ENCODE peak calls at places on chromosomes 11 and 22, in ten cellular contexts. One of them, this sample, is unnamed.

GRCh38 chr11:130514316-130514715 is 65.9 kb downstream of the ADAMTS15 start:
- DNase-seq in AG10803: peak
- DNase-seq in GM10248: no peak
- DNase-seq in stomach: no peak
- DNase-seq in foreskin fibroblast: peak
- DNase-seq in progenitor cell of endocrine pancreas: no peak
- DNase-seq in HCT116: no peak
- DNase-seq in PC-3: peak
- DNase-seq in WTC11: no peak
- DNase-seq in upper lobe of right lung: no peak
- DNase-seq in this sample: peak

GRCh38 chr11:70016666-70017347 is 61.3 kb upstream of the ANO1 start:
- DNase-seq in AG10803: peak
- DNase-seq in GM10248: no peak
- DNase-seq in stomach: no peak
- DNase-seq in foreskin fibroblast: peak
- DNase-seq in progenitor cell of endocrine pancreas: no peak
- DNase-seq in HCT116: peak
- DNase-seq in PC-3: peak
- DNase-seq in WTC11: no peak
- DNase-seq in upper lobe of right lung: no peak
- DNase-seq in this sample: peak

GRCh38 chr11:75474878-75475766 is 42.1 kb upstream of the KLHL35 start:
- DNase-seq in AG10803: peak
- DNase-seq in GM10248: peak
- DNase-seq in stomach: peak
- DNase-seq in foreskin fibroblast: no peak
- DNase-seq in progenitor cell of endocrine pancreas: no peak
- DNase-seq in HCT116: no peak
- DNase-seq in PC-3: no peak
- DNase-seq in WTC11: peak
- DNase-seq in upper lobe of right lung: peak
- DNase-seq in this sample: no peak

GRCh38 chr11:96307748-96308133 is 35.3 kb downstream of the MAML2 start:
- DNase-seq in AG10803: peak
- DNase-seq in GM10248: no peak
- DNase-seq in stomach: no peak
- DNase-seq in foreskin fibroblast: peak
- DNase-seq in progenitor cell of endocrine pancreas: no peak
- DNase-seq in HCT116: peak
- DNase-seq in PC-3: peak
- DNase-seq in WTC11: no peak
- DNase-seq in upper lobe of right lung: no peak
- DNase-seq in this sample: peak

GRCh38 chr11:73453562-73453961 is 77.4 kb downstream of the RELT start:
- DNase-seq in AG10803: peak
- DNase-seq in GM10248: no peak
- DNase-seq in stomach: no peak
- DNase-seq in foreskin fibroblast: peak
- DNase-seq in progenitor cell of endocrine pancreas: no peak
- DNase-seq in HCT116: no peak
- DNase-seq in PC-3: no peak
- DNase-seq in WTC11: no peak
- DNase-seq in upper lobe of right lung: no peak
- DNase-seq in this sample: no peak

GRCh38 chr11:46237248-46238077 is 40.0 kb upstream of the CREB3L1 start:
- DNase-seq in AG10803: peak
- DNase-seq in GM10248: peak
- DNase-seq in stomach: peak
- DNase-seq in foreskin fibroblast: peak
- DNase-seq in progenitor cell of endocrine pancreas: no peak
- DNase-seq in HCT116: peak
- DNase-seq in PC-3: peak
- DNase-seq in WTC11: peak
- DNase-seq in upper lobe of right lung: peak
- DNase-seq in this sample: no peak

GRCh38 chr11:120869097-120869496 is 154.8 kb upstream of the TBCEL start:
- DNase-seq in AG10803: no peak
- DNase-seq in GM10248: no peak
- DNase-seq in stomach: no peak
- DNase-seq in foreskin fibroblast: no peak
- DNase-seq in progenitor cell of endocrine pancreas: no peak
- DNase-seq in HCT116: no peak
- DNase-seq in PC-3: no peak
- DNase-seq in WTC11: no peak
- DNase-seq in upper lobe of right lung: no peak
- DNase-seq in this sample: no peak

GRCh38 chr11:117423046-117423575 is 95.5 kb downstream of the CEP164 start:
- DNase-seq in AG10803: no peak
- DNase-seq in GM10248: no peak
- DNase-seq in stomach: peak
- DNase-seq in foreskin fibroblast: no peak
- DNase-seq in progenitor cell of endocrine pancreas: no peak
- DNase-seq in HCT116: no peak
- DNase-seq in PC-3: no peak
- DNase-seq in WTC11: no peak
- DNase-seq in upper lobe of right lung: peak
- DNase-seq in this sample: no peak

GRCh38 chr11:103051986-103052385 is 40.0 kb downstream of the DCUN1D5 start:
- DNase-seq in AG10803: peak
- DNase-seq in GM10248: no peak
- DNase-seq in stomach: no peak
- DNase-seq in foreskin fibroblast: peak
- DNase-seq in progenitor cell of endocrine pancreas: no peak
- DNase-seq in HCT116: no peak
- DNase-seq in PC-3: peak
- DNase-seq in WTC11: no peak
- DNase-seq in upper lobe of right lung: no peak
- DNase-seq in this sample: peak

GRCh38 chr22:48855593-48856307 is 971.9 kb downstream of the BRD1 start:
- DNase-seq in AG10803: no peak
- DNase-seq in GM10248: no peak
- DNase-seq in stomach: no peak
- DNase-seq in foreskin fibroblast: no peak
- DNase-seq in progenitor cell of endocrine pancreas: no peak
- DNase-seq in HCT116: no peak
- DNase-seq in PC-3: no peak
- DNase-seq in WTC11: no peak
- DNase-seq in upper lobe of right lung: no peak
- DNase-seq in this sample: no peak

GRCh38 chr22:40055143-40055926 is 60.6 kb downstream of the FAM83F start:
- DNase-seq in AG10803: no peak
- DNase-seq in GM10248: peak
- DNase-seq in stomach: no peak
- DNase-seq in foreskin fibroblast: no peak
- DNase-seq in progenitor cell of endocrine pancreas: no peak
- DNase-seq in HCT116: no peak
- DNase-seq in PC-3: no peak
- DNase-seq in WTC11: no peak
- DNase-seq in upper lobe of right lung: no peak
- DNase-seq in this sample: no peak

GRCh38 chr11:21634491-21634890 is 558.4 kb upstream of the ANO5 start:
- DNase-seq in AG10803: no peak
- DNase-seq in GM10248: no peak
- DNase-seq in stomach: no peak
- DNase-seq in foreskin fibroblast: no peak
- DNase-seq in progenitor cell of endocrine pancreas: no peak
- DNase-seq in HCT116: no peak
- DNase-seq in PC-3: no peak
- DNase-seq in WTC11: no peak
- DNase-seq in upper lobe of right lung: no peak
- DNase-seq in this sample: no peak

GRCh38 chr22:50199836-50200332 is 927 bp upstream of the SELENOO start:
- DNase-seq in AG10803: no peak
- DNase-seq in GM10248: no peak
- DNase-seq in stomach: peak
- DNase-seq in foreskin fibroblast: no peak
- DNase-seq in progenitor cell of endocrine pancreas: no peak
- DNase-seq in HCT116: no peak
- DNase-seq in PC-3: no peak
- DNase-seq in WTC11: peak
- DNase-seq in upper lobe of right lung: no peak
- DNase-seq in this sample: no peak

GRCh38 chr22:30634477-30635233 is 926 bp upstream of the SLC35E4 start:
- DNase-seq in AG10803: peak
- DNase-seq in GM10248: peak
- DNase-seq in stomach: peak
- DNase-seq in foreskin fibroblast: peak
- DNase-seq in progenitor cell of endocrine pancreas: peak
- DNase-seq in HCT116: peak
- DNase-seq in PC-3: peak
- DNase-seq in WTC11: peak
- DNase-seq in upper lobe of right lung: peak
- DNase-seq in this sample: peak
- TF ChIP-seq CTCF in AG10803: peak
- TF ChIP-seq CTCF in GM10248: peak
- TF ChIP-seq CTCF in stomach: peak
- TF ChIP-seq CTCF in foreskin fibroblast: peak
- TF ChIP-seq CTCF in progenitor cell of endocrine pancreas: peak
- TF ChIP-seq CTCF in HCT116: peak
- TF ChIP-seq CTCF in PC-3: peak
- TF ChIP-seq CTCF in WTC11: peak
- TF ChIP-seq CTCF in upper lobe of right lung: peak
- TF ChIP-seq CTCF in this sample: peak

DNA sequence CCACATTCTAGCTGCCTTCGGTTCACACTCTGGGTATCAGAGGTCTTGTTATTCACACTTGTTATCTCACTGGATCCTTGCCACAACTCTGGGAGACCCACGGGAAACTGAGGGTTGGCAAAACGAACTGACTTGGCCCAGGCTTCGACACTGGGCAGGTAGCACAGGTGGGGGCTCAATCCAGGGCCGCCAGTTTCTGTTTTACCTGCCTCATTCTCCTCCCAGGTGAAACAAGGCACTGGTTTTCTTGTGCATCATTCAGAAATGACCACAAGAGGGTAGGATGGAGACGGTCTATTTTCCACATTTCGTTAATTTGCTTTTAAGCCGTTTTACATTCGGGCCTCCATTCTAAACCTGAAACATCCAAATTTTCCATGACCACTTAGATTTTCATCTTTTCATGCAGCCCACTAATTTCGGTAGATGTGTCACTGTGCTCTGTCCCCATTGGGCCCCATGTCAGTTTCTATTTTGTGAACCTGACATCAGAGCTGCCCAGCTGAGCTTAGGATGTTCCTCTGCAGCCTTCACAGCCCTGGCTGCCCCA is 108.1 kb downstream of the KIAA1671 start:
- DNase-seq in AG10803: no peak
- DNase-seq in GM10248: no peak
- DNase-seq in stomach: no peak
- DNase-seq in foreskin fibroblast: no peak
- DNase-seq in progenitor cell of endocrine pancreas: no peak
- DNase-seq in HCT116: no peak
- DNase-seq in PC-3: no peak
- DNase-seq in WTC11: no peak
- DNase-seq in upper lobe of right lung: no peak
- DNase-seq in this sample: no peak
- TF ChIP-seq CTCF in AG10803: no peak
- TF ChIP-seq CTCF in GM10248: no peak
- TF ChIP-seq CTCF in stomach: peak
- TF ChIP-seq CTCF in foreskin fibroblast: no peak
- TF ChIP-seq CTCF in progenitor cell of endocrine pancreas: peak
- TF ChIP-seq CTCF in HCT116: peak
- TF ChIP-seq CTCF in PC-3: peak
- TF ChIP-seq CTCF in WTC11: no peak
- TF ChIP-seq CTCF in upper lobe of right lung: peak
- TF ChIP-seq CTCF in this sample: peak

DNA sequence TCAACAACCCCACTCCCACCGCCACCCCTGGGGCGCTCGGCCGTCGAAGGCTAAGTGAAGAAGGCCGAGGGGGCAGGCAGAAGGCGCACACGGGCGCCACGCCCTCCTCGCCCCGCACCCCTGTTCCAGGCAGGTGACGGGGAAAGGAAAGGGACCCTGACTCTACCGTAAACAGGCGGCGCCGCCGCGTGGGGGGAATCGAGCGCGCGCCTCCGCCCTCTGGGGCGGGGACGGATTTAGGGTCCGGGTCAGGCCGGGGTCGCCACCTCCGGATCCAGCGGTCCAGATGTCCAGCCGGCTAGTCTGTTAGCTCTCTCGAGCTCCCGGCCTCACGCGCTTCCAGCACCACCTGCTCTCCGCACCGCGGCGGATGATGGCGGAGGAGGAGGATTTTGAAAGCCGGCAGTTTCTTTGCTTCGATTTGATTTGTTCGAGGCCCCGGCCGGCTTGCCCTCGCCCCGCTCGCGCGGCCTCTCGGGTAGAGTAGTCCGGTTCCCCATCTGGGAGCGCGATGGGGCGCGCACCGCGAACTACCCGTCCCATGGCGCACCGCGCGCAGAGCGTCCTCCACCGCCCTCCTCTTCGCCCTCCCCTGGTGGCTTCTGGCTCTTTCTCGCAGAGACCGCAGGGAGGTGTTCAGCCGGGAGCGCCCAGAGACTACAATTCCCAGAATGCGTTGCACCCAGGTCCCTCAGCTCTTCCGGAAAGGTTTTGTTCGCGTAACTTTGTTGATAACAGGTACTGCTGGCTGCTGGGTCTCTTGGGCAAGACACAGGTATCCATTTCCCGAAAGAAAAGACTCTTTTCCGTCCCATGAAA is at the start of gene RANGAP1:
- DNase-seq in AG10803: peak
- DNase-seq in GM10248: peak
- DNase-seq in stomach: peak
- DNase-seq in foreskin fibroblast: peak
- DNase-seq in progenitor cell of endocrine pancreas: peak
- DNase-seq in HCT116: peak
- DNase-seq in PC-3: peak
- DNase-seq in WTC11: peak
- DNase-seq in upper lobe of right lung: peak
- DNase-seq in this sample: peak
- TF ChIP-seq CTCF in AG10803: peak
- TF ChIP-seq CTCF in GM10248: no peak
- TF ChIP-seq CTCF in stomach: peak
- TF ChIP-seq CTCF in foreskin fibroblast: no peak
- TF ChIP-seq CTCF in progenitor cell of endocrine pancreas: peak
- TF ChIP-seq CTCF in HCT116: no peak
- TF ChIP-seq CTCF in PC-3: no peak
- TF ChIP-seq CTCF in WTC11: no peak
- TF ChIP-seq CTCF in upper lobe of right lung: peak
- TF ChIP-seq CTCF in this sample: no peak

GRCh38 chr22:28783786-28784671 is 11.5 kb downstream of the CCDC117 start:
- DNase-seq in AG10803: no peak
- DNase-seq in GM10248: no peak
- DNase-seq in stomach: no peak
- DNase-seq in foreskin fibroblast: no peak
- DNase-seq in progenitor cell of endocrine pancreas: no peak
- DNase-seq in HCT116: no peak
- DNase-seq in PC-3: peak
- DNase-seq in WTC11: no peak
- DNase-seq in upper lobe of right lung: no peak
- DNase-seq in this sample: no peak

GRCh38 chr22:28779833-28780232 is 7.3 kb downstream of the CCDC117 start:
- DNase-seq in AG10803: no peak
- DNase-seq in GM10248: no peak
- DNase-seq in stomach: no peak
- DNase-seq in foreskin fibroblast: no peak
- DNase-seq in progenitor cell of endocrine pancreas: no peak
- DNase-seq in HCT116: no peak
- DNase-seq in PC-3: no peak
- DNase-seq in WTC11: no peak
- DNase-seq in upper lobe of right lung: no peak
- DNase-seq in this sample: no peak

GRCh38 chr22:28774378-28774777 is 1.9 kb downstream of the CCDC117 start:
- DNase-seq in AG10803: no peak
- DNase-seq in GM10248: no peak
- DNase-seq in stomach: no peak
- DNase-seq in foreskin fibroblast: no peak
- DNase-seq in progenitor cell of endocrine pancreas: no peak
- DNase-seq in HCT116: no peak
- DNase-seq in PC-3: no peak
- DNase-seq in WTC11: no peak
- DNase-seq in upper lobe of right lung: no peak
- DNase-seq in this sample: no peak

GRCh38 chr22:28780296-28780695 is 7.8 kb downstream of the CCDC117 start:
- DNase-seq in AG10803: no peak
- DNase-seq in GM10248: no peak
- DNase-seq in stomach: no peak
- DNase-seq in foreskin fibroblast: no peak
- DNase-seq in progenitor cell of endocrine pancreas: no peak
- DNase-seq in HCT116: no peak
- DNase-seq in PC-3: no peak
- DNase-seq in WTC11: no peak
- DNase-seq in upper lobe of right lung: no peak
- DNase-seq in this sample: no peak
- TF ChIP-seq CTCF in AG10803: no peak
- TF ChIP-seq CTCF in GM10248: no peak
- TF ChIP-seq CTCF in stomach: no peak
- TF ChIP-seq CTCF in foreskin fibroblast: no peak
- TF ChIP-seq CTCF in progenitor cell of endocrine pancreas: no peak
- TF ChIP-seq CTCF in HCT116: no peak
- TF ChIP-seq CTCF in PC-3: no peak
- TF ChIP-seq CTCF in WTC11: no peak
- TF ChIP-seq CTCF in upper lobe of right lung: no peak
- TF ChIP-seq CTCF in this sample: no peak

This sample was measured in astrocyte of the cerebellum.